ENCODE peak calls at places on chromosomes 11 and 22, in ten cellular contexts. F is left lobe of liver; S is neural progenitor cell; W is EH; I is A172; C is heart left ventricle; G is activated T-cell treated with anti-CD3 and anti-CD28 coated beads, Interleukin-2, amount 50 U/mL, for 72 hours; R is stimulated activated CD4-positive, alpha-beta T cell treated with anti-CD3 and anti-CD28 coated beads, Interleukin-1b, Interleukin-23, amount 100 ng/mL, for 1 hour; Z is effector memory CD4-positive, alpha-beta T cell; Q is HuH-7.5. A is an unnamed sample.

GRCh38 chr11:134625151-134625550 is 213.1 kb upstream of the B3GAT1 start:
- DNase-seq in F (no peak), S (no peak), W (no peak), I (no peak), C (no peak), G (no peak), R (no peak), Z (no peak), Q (no peak), A (no peak)

GRCh38 chr11:12188548-12189317 is 78.3 kb downstream of the MICAL2 start:
- DNase-seq in F (no peak), S (no peak), W (no peak), I (no peak), C (no peak), G (no peak), R (no peak), Z (no peak), Q (no peak), A (no peak)

GRCh38 chr11:98495016-98495415 is 525.7 kb upstream of the CNTN5 start:
- DNase-seq in F (no peak), S (no peak), W (no peak), I (no peak), C (no peak), G (no peak), R (no peak), Z (no peak), Q (no peak), A (no peak)

GRCh38 chr22:50547231-50547851 is 1.6 kb downstream of the KLHDC7B start:
- DNase-seq in F (peak), S (no peak), W (no peak), I (no peak), C (no peak), G (no peak), R (no peak), Z (no peak), Q (peak), A (no peak)

GRCh38 chr22:46103181-46103580 is 47.1 kb upstream of the PPARA start:
- DNase-seq in F (no peak), S (no peak), W (no peak), I (no peak), C (no peak), G (no peak), R (no peak), Z (no peak), Q (no peak), A (no peak)

GRCh38 chr22:39133871-39134270 is 18.6 kb downstream of the CBX7 start:
- DNase-seq in F (no peak), S (no peak), W (no peak), I (no peak), C (no peak), G (no peak), R (no peak), Z (no peak), Q (no peak), A (no peak)

GRCh38 chr11:130217632-130218031 is 58.0 kb downstream of the ST14 start:
- DNase-seq in F (peak), S (no peak), W (no peak), I (no peak), C (no peak), G (no peak), R (no peak), Z (no peak), Q (no peak), A (no peak)

GRCh38 chr11:32379714-32380113 is 55.6 kb downstream of the WT1 start:
- DNase-seq in F (no peak), S (no peak), W (no peak), I (no peak), C (no peak), G (no peak), R (no peak), Z (no peak), Q (no peak), A (no peak)

GRCh38 chr11:61281581-61282250 is 13.4 kb downstream of the VWCE start:
- DNase-seq in F (no peak), S (peak), W (peak), I (no peak), C (no peak), G (peak), R (no peak), Z (no peak), Q (no peak), A (no peak)

GRCh38 chr11:2521081-2521480 is 76.3 kb downstream of the KCNQ1 start:
- DNase-seq in F (peak), S (peak), W (no peak), I (no peak), C (peak), G (no peak), R (no peak), Z (no peak), Q (no peak), A (no peak)

GRCh38 chr22:47340851-47341436 is 578.5 kb downstream of the TBC1D22A start:
- DNase-seq in F (no peak), S (no peak), W (no peak), I (peak), C (no peak), G (no peak), R (no peak), Z (no peak), Q (no peak), A (no peak)

A was measured in cerebellar nuclear complex.